ENCODE peak calls at places on chromosomes 16 and 17, in seven cellular contexts. C is NCI-H460, S is endothelial cell, V is adrenal gland, P is fibroblast of pulmonary artery, B is non-pigmented ciliary epithelial cell, R is OCI-M1. W is an unnamed sample.

GRCh38 chr16:84895016-84895415 is 75.2 kb downstream of the CRISPLD2 start:
- DNase-seq in S (no peak), B (no peak), P (no peak), R (no peak), V (no peak), C (no peak), W (no peak)

GRCh38 chr17:78257810-78258322 is 26.4 kb downstream of the TMEM235 start:
- DNase-seq in S (no peak), V (peak; percentile 50), R (no peak), B (no peak), P (peak; percentile 41), C (no peak), W (no peak)

GRCh38 chr16:727291-727977 is 528 bp downstream of the HAGHL start:
- DNase-seq in C (no peak), S (no peak), V (no peak), P (no peak), B (no peak), R (peak; percentile 34), W (no peak)

GRCh38 chr17:17381438-17382059 is 78.4 kb downstream of the NT5M start:
- DNase-seq in S (no peak), B (no peak), P (no peak), R (no peak), V (no peak), C (no peak), W (no peak)

GRCh38 chr17:68182940-68183551 is 64.8 kb upstream of the AMZ2 start:
- DNase-seq in B (no peak), C (no peak), R (no peak), P (no peak), S (no peak), V (no peak), W (no peak)

GRCh38 chr16:30984669-30985400 is at the start of gene HSD3B7:
- DNase-seq in C (peak; percentile 79), V (peak; percentile 92), B (no peak), S (peak; percentile 97), R (peak; percentile 93), P (peak; percentile 80), W (peak; percentile 97)

GRCh38 chr17:79272666-79273219 is 198.1 kb downstream of the ENGASE start:
- DNase-seq in S (no peak), P (peak; percentile 7), C (no peak), V (no peak), R (no peak), B (no peak), W (no peak)

GRCh38 chr16:19809121-19809635 is 75.5 kb downstream of the GPRC5B start:
- DNase-seq in P (peak; percentile 27), V (no peak), R (peak; percentile 29), C (no peak), S (no peak), B (no peak), W (no peak)

GRCh38 chr17:63641678-63642077 is 19.5 kb downstream of the MAP3K3 start:
- DNase-seq in B (no peak), R (peak; percentile 70), C (no peak), P (no peak), S (no peak), V (peak; percentile 52), W (no peak)

GRCh38 chr17:75666959-75667790 is at the start of the genes RECQL5 and SAP30BP:
- DNase-seq in P (peak; percentile 99), V (peak; percentile 99), R (peak; percentile 98), S (peak; percentile 98), C (peak; percentile 99), B (peak; percentile 91), W (peak; percentile 98)

GRCh38 chr17:19766016-19766415 is 17.9 kb upstream of the ALDH3A1 start:
- DNase-seq in P (no peak), B (no peak), R (no peak), S (no peak), V (no peak), C (no peak), W (no peak)

GRCh38 chr16:21524068-21524751 is 75.2 kb upstream of the METTL9 start:
- DNase-seq in P (no peak), C (no peak), B (no peak), R (no peak), V (no peak), S (no peak), W (no peak)

GRCh38 chr16:22300427-22301071 is 3.3 kb downstream of the POLR3E start:
- DNase-seq in V (peak; percentile 91), C (peak; percentile 60), R (peak; percentile 50), S (peak; percentile 59), B (no peak), P (peak; percentile 67), W (peak; percentile 42)

GRCh38 chr17:72913315-72913714 is 179.2 kb downstream of the SLC39A11 start:
- DNase-seq in C (no peak), B (no peak), S (no peak), P (peak; percentile 44), V (no peak), R (no peak), W (no peak)

GRCh38 chr17:29096094-29096493 is 53.2 kb downstream of the PIPOX start:
- DNase-seq in C (no peak), B (no peak), V (no peak), S (no peak), P (no peak), R (no peak), W (no peak)

GRCh38 chr17:77445908-77446535 is 305.3 kb downstream of the SEC14L1 start:
- DNase-seq in V (peak; percentile 47), R (peak; percentile 78), B (no peak), C (no peak), S (peak; percentile 45), P (peak; percentile 71), W (no peak)

GRCh38 chr17:29927546-29927945 is 2.5 kb downstream of the SSH2 start:
- DNase-seq in S (no peak), C (no peak), B (no peak), P (peak; percentile 45), R (peak; percentile 39), V (no peak), W (no peak)

GRCh38 chr17:62781826-62782225 is 26.3 kb downstream of the MARCHF10 start:
- DNase-seq in R (no peak), S (no peak), V (no peak), B (no peak), P (peak; percentile 57), C (no peak), W (no peak)

GRCh38 chr17:28716740-28717577 is 709 bp downstream of the RAB34 start:
- DNase-seq in B (no peak), P (peak; percentile 44), S (peak; percentile 44), V (peak; percentile 60), C (no peak), R (no peak), W (peak; percentile 58)

GRCh38 chr17:73986641-73987177 is 216.8 kb upstream of the RPL38 start:
- DNase-seq in V (no peak), R (no peak), P (no peak), B (no peak), S (no peak), C (no peak), W (no peak)

GRCh38 chr17:10197721-10198508 is 491 bp downstream of the GAS7 start:
- DNase-seq in B (no peak), P (no peak), S (peak; percentile 40), V (no peak), C (no peak), R (no peak), W (peak; percentile 61)

W was measured in nephron progenitor cell.